ENCODE peak calls at places on chromosome 3, in six cellular contexts. L, J, A, R, V and P are unnamed samples.
A peak's percentile ranks its signal among the peaks of the same experiment; 100 is the strongest.

GRCh38 chr3:170941551-170941950 is 33.1 kb upstream of the EIF5A2 start:
- DNase-seq in J (no peak), L (no peak), R (no peak), A (no peak), V (no peak), P (no peak)

GRCh38 chr3:192870785-192871184 is 46.9 kb downstream of the MB21D2 start:
- DNase-seq in V (no peak), L (no peak), J (no peak), A (no peak), R (no peak), P (no peak)

GRCh38 chr3:188365978-188366698 is 212.2 kb downstream of the LPP start:
- DNase-seq in R (peak; percentile 61), J (no peak), A (no peak), V (no peak), L (no peak), P (peak; percentile 18)

GRCh38 chr3:152977356-152977755 is 142.4 kb downstream of the P2RY1 start:
- DNase-seq in R (peak; percentile 66), A (no peak), V (no peak), J (no peak), L (no peak), P (no peak)

GRCh38 chr3:101850327-101851048 is 1.2 kb downstream of the NFKBIZ start:
- DNase-seq in L (no peak), J (peak; percentile 81), V (peak; percentile 56), R (peak; percentile 77), A (peak; percentile 86), P (peak; percentile 78)

GRCh38 chr3:141291610-141292345 is 60.2 kb downstream of the PXYLP1 start:
- DNase-seq in L (no peak), A (no peak), R (no peak), J (no peak), V (no peak), P (no peak)

GRCh38 chr3:13543251-13543650 is 5.7 kb upstream of the FBLN2 start:
- DNase-seq in A (no peak), V (peak; percentile 66), R (peak; percentile 95), L (peak; percentile 30), J (no peak), P (peak; percentile 69)

GRCh38 chr3:130915567-130916292 is 21.8 kb downstream of the ATP2C1 start:
- DNase-seq in L (no peak), R (no peak), J (no peak), V (no peak), A (no peak), P (no peak)

GRCh38 chr3:153087595-153088566 is 74.1 kb upstream of the RAP2B start:
- DNase-seq in L (peak; percentile 61), J (no peak), V (peak; percentile 71), R (peak; percentile 85), A (no peak), P (peak; percentile 8)

GRCh38 chr3:154786724-154787123 is 293.4 kb upstream of the MME start:
- DNase-seq in L (no peak), A (no peak), R (peak; percentile 92), V (peak; percentile 60), J (no peak), P (no peak)

GRCh38 chr3:188595890-188596376 is 442.0 kb downstream of the LPP start:
- DNase-seq in L (peak; percentile 39), J (no peak), V (peak; percentile 75), A (no peak), R (peak; percentile 79), P (peak; percentile 66)

GRCh38 chr3:81302045-81302444 is 459.4 kb downstream of the GBE1 start:
- DNase-seq in A (no peak), L (peak; percentile 15), J (no peak), V (no peak), R (peak; percentile 54), P (peak; percentile 27)

GRCh38 chr3:39809995-39810595 is 686 bp downstream of the MYRIP start:
- DNase-seq in V (no peak), L (no peak), A (no peak), R (no peak), J (no peak), P (no peak)

GRCh38 chr3:157135671-157136396 is 24.1 kb downstream of the CCNL1 start:
- DNase-seq in A (no peak), R (peak; percentile 82), J (no peak), V (peak; percentile 78), L (no peak), P (peak; percentile 67)

GRCh38 chr3:94173667-94174434 is 111.0 kb downstream of the NSUN3 start:
- DNase-seq in V (no peak), L (no peak), J (no peak), R (no peak), A (no peak), P (peak; percentile 33)

GRCh38 chr3:100796556-100796955 is 87.3 kb downstream of the TFG start:
- DNase-seq in R (peak; percentile 52), L (no peak), V (no peak), A (no peak), J (no peak), P (no peak)

GRCh38 chr3:182914341-182914740 is 66.0 kb downstream of the DCUN1D1 start:
- DNase-seq in L (no peak), A (no peak), R (peak; percentile 23), V (no peak), J (no peak), P (no peak)

GRCh38 chr3:39144095-39144747 is 9.2 kb downstream of the CSRNP1 start:
- DNase-seq in L (no peak), V (no peak), R (no peak), J (no peak), A (no peak), P (no peak)

GRCh38 chr3:40516201-40516600 is 8.6 kb upstream of the ZNF621 start:
- DNase-seq in R (no peak), V (no peak), A (no peak), J (no peak), L (no peak), P (peak; percentile 28)

GRCh38 chr3:155270063-155270462 is 23.4 kb downstream of the STRIT1 start:
- DNase-seq in J (no peak), L (no peak), R (no peak), V (no peak), A (no peak), P (no peak)

GRCh38 chr3:188151438-188151837 is 2.5 kb upstream of the LPP start:
- DNase-seq in J (no peak), A (no peak), V (no peak), R (peak; percentile 19), L (peak; percentile 20), P (no peak)

GRCh38 chr3:105039004-105039403 is 327.7 kb upstream of the ALCAM start:
- DNase-seq in V (no peak), R (no peak), A (no peak), J (no peak), L (no peak), P (no peak)

GRCh38 chr3:102290241-102290640 is 144.6 kb upstream of the ZPLD1 start:
- DNase-seq in J (no peak), R (no peak), V (peak; percentile 11), L (no peak), A (no peak), P (no peak)

GRCh38 chr3:47385796-47386195 is 5.0 kb downstream of the PTPN23 start:
- DNase-seq in V (no peak), J (no peak), R (no peak), L (no peak), A (no peak), P (no peak)

GRCh38 chr3:59425371-59425770 is 375.5 kb upstream of the CFAP20DC start:
- DNase-seq in J (no peak), V (peak; percentile 80), R (peak; percentile 92), L (peak; percentile 82), A (no peak), P (peak; percentile 29)

GRCh38 chr3:141556034-141556433 is 69.2 kb downstream of the RASA2 start:
- DNase-seq in V (no peak), R (no peak), J (no peak), L (no peak), A (no peak), P (no peak)

GRCh38 chr3:133821767-133822638 is 16.4 kb downstream of the SRPRB start:
- DNase-seq in A (no peak), R (peak; percentile 77), J (no peak), V (no peak), L (peak; percentile 33), P (no peak)

GRCh38 chr3:112437146-112438022 is 61.9 kb downstream of the BTLA start:
- DNase-seq in J (peak; percentile 36), V (peak; percentile 17), R (peak; percentile 57), A (peak; percentile 10), L (peak; percentile 8), P (peak; percentile 5)

GRCh38 chr3:24678441-24678865 is 183.8 kb upstream of the THRB start:
- DNase-seq in J (no peak), L (peak; percentile 75), V (peak; percentile 88), R (peak; percentile 97), A (no peak), P (peak; percentile 96)

GRCh38 chr3:16864610-16865313 is 20.0 kb upstream of the PLCL2 start:
- DNase-seq in A (no peak), J (no peak), L (no peak), R (peak; percentile 69), V (peak; percentile 41), P (no peak)

GRCh38 chr3:50627407-50628051 is 10.6 kb downstream of the MAPKAPK3 start:
- DNase-seq in R (peak; percentile 67), L (no peak), V (peak; percentile 12), J (no peak), A (no peak), P (no peak)

GRCh38 chr3:27681249-27681748 is 40.8 kb downstream of the EOMES start:
- DNase-seq in A (peak; percentile 63), R (peak; percentile 89), L (peak; percentile 59), V (peak; percentile 84), J (peak; percentile 67), P (peak; percentile 70)
- H3K4me3 ChIP-seq in A (no peak overlapping the region), R (no peak overlapping the region), L (no peak overlapping the region), V (no peak overlapping the region), J (no peak overlapping the region), P (no peak overlapping the region)

GRCh38 chr3:56467801-56468183 is 475 bp downstream of the ERC2 start:
- DNase-seq in R (no peak), A (no peak), V (no peak), L (no peak), J (no peak), P (no peak)
- H3K4me3 ChIP-seq in R (peak overlapping the region; percentile 26), A (no peak overlapping the region), V (peak overlapping the region; percentile 56), L (peak overlapping the region; percentile 36), J (no peak overlapping the region), P (peak overlapping the region; percentile 61)

GRCh38 chr3:52697622-52697946 is 8.0 kb downstream of the GLT8D1 start:
- DNase-seq in A (no peak), V (no peak), L (no peak), J (no peak), R (no peak), P (no peak)
- H3K4me3 ChIP-seq in A (no peak overlapping the region), V (no peak overlapping the region), L (no peak overlapping the region), J (no peak overlapping the region), R (no peak overlapping the region), P (no peak overlapping the region)

GRCh38 chr3:43160664-43161063 is 54.8 kb upstream of the POMGNT2 start:
- DNase-seq in V (no peak), A (no peak), R (no peak), L (no peak), J (no peak), P (no peak)

GRCh38 chr3:43159496-43160255 is 53.8 kb upstream of the POMGNT2 start:
- DNase-seq in L (no peak), J (no peak), R (no peak), V (no peak), A (no peak), P (no peak)

GRCh38 chr3:43163895-43164493 is 58.1 kb upstream of the POMGNT2 start:
- DNase-seq in L (no peak), A (no peak), V (no peak), R (no peak), J (no peak), P (no peak)

GRCh38 chr3:43162573-43163084 is 56.8 kb upstream of the POMGNT2 start:
- DNase-seq in L (no peak), J (peak; percentile 66), A (peak; percentile 79), V (no peak), R (no peak), P (no peak)

GRCh38 chr3:43161684-43162512 is 56.0 kb upstream of the POMGNT2 start:
- DNase-seq in A (peak; percentile 61), J (peak; percentile 58), R (peak; percentile 89), L (peak; percentile 37), V (peak; percentile 65), P (peak; percentile 23)
- H3K4me3 ChIP-seq in A (peak overlapping the region; percentile 19), J (no peak overlapping the region), R (no peak overlapping the region), L (no peak overlapping the region), V (no peak overlapping the region), P (no peak overlapping the region)